ENCODE peak calls at places on chromosomes 5 and 9, in seven cellular contexts. One of them, this sample, is unnamed.

GRCh38 chr5:74625742-74626241 is 14.7 kb downstream of the ENC1 start:
- DNase-seq in BJ: no peak
- DNase-seq in pancreas: no peak
- DNase-seq in cardiac muscle cell: no peak
- DNase-seq in Peyer's patch: no peak
- DNase-seq in astrocyte of the spinal cord: peak
- DNase-seq in transverse colon: no peak
- DNase-seq in this sample: no peak

GRCh38 chr5:142385194-142385593 is 60.4 kb upstream of the SPRY4 start:
- DNase-seq in BJ: peak
- DNase-seq in pancreas: no peak
- DNase-seq in cardiac muscle cell: no peak
- DNase-seq in Peyer's patch: no peak
- DNase-seq in astrocyte of the spinal cord: peak
- DNase-seq in transverse colon: no peak
- DNase-seq in this sample: peak

GRCh38 chr5:7852988-7853387 is 2.1 kb upstream of the CFAP90 start:
- DNase-seq in BJ: no peak
- DNase-seq in pancreas: no peak
- DNase-seq in cardiac muscle cell: no peak
- DNase-seq in Peyer's patch: no peak
- DNase-seq in astrocyte of the spinal cord: no peak
- DNase-seq in transverse colon: no peak
- DNase-seq in this sample: no peak

GRCh38 chr9:3419892-3420291 is 105.9 kb downstream of the RFX3 start:
- DNase-seq in BJ: no peak
- DNase-seq in pancreas: no peak
- DNase-seq in cardiac muscle cell: peak
- DNase-seq in Peyer's patch: no peak
- DNase-seq in astrocyte of the spinal cord: no peak
- DNase-seq in transverse colon: no peak
- DNase-seq in this sample: no peak

GRCh38 chr5:172418847-172419810 is 35.2 kb downstream of the SH3PXD2B start:
- DNase-seq in BJ: no peak
- DNase-seq in pancreas: no peak
- DNase-seq in cardiac muscle cell: no peak
- DNase-seq in Peyer's patch: no peak
- DNase-seq in astrocyte of the spinal cord: no peak
- DNase-seq in transverse colon: no peak
- DNase-seq in this sample: peak

GRCh38 chr9:109014267-109015025 is 1.1 kb upstream of the CTNNAL1 start:
- DNase-seq in BJ: no peak
- DNase-seq in pancreas: no peak
- DNase-seq in cardiac muscle cell: peak
- DNase-seq in Peyer's patch: no peak
- DNase-seq in astrocyte of the spinal cord: peak
- DNase-seq in transverse colon: peak
- DNase-seq in this sample: peak

GRCh38 chr9:97109194-97109811 is 70.4 kb upstream of the CTSV start:
- DNase-seq in BJ: no peak
- DNase-seq in pancreas: peak
- DNase-seq in cardiac muscle cell: peak
- DNase-seq in Peyer's patch: no peak
- DNase-seq in astrocyte of the spinal cord: peak
- DNase-seq in transverse colon: peak
- DNase-seq in this sample: peak

GRCh38 chr5:25500635-25501034 is 855.9 kb upstream of the CDH10 start:
- DNase-seq in BJ: no peak
- DNase-seq in pancreas: no peak
- DNase-seq in cardiac muscle cell: no peak
- DNase-seq in Peyer's patch: no peak
- DNase-seq in astrocyte of the spinal cord: no peak
- DNase-seq in transverse colon: no peak
- DNase-seq in this sample: no peak

GRCh38 chr5:2685651-2686050 is 65.8 kb downstream of the IRX2 start:
- DNase-seq in BJ: no peak
- DNase-seq in pancreas: no peak
- DNase-seq in cardiac muscle cell: no peak
- DNase-seq in Peyer's patch: no peak
- DNase-seq in astrocyte of the spinal cord: peak
- DNase-seq in transverse colon: no peak
- DNase-seq in this sample: no peak

GRCh38 chr9:82036101-82036500 is 47.5 kb downstream of the SPATA31D1 start:
- DNase-seq in BJ: no peak
- DNase-seq in pancreas: no peak
- DNase-seq in cardiac muscle cell: no peak
- DNase-seq in Peyer's patch: no peak
- DNase-seq in astrocyte of the spinal cord: no peak
- DNase-seq in transverse colon: no peak
- DNase-seq in this sample: no peak

GRCh38 chr9:121550569-121551512 is 51.2 kb upstream of the GGTA1 start:
- DNase-seq in BJ: no peak
- DNase-seq in pancreas: peak
- DNase-seq in cardiac muscle cell: peak
- DNase-seq in Peyer's patch: peak
- DNase-seq in astrocyte of the spinal cord: peak
- DNase-seq in transverse colon: peak
- DNase-seq in this sample: peak
- H3K4me3 ChIP-seq in BJ: peak
- H3K4me3 ChIP-seq in pancreas: no peak
- H3K4me3 ChIP-seq in cardiac muscle cell: peak
- H3K4me3 ChIP-seq in Peyer's patch: peak
- H3K4me3 ChIP-seq in astrocyte of the spinal cord: peak
- H3K4me3 ChIP-seq in transverse colon: peak
- H3K4me3 ChIP-seq in this sample: peak

GRCh38 chr5:20570486-20570885 is 582.5 kb upstream of the CDH18 start:
- DNase-seq in BJ: no peak
- DNase-seq in pancreas: no peak
- DNase-seq in cardiac muscle cell: no peak
- DNase-seq in Peyer's patch: no peak
- DNase-seq in astrocyte of the spinal cord: no peak
- DNase-seq in transverse colon: no peak
- DNase-seq in this sample: no peak

GRCh38 chr5:20574576-20574975 is 586.6 kb upstream of the CDH18 start:
- DNase-seq in BJ: no peak
- DNase-seq in pancreas: no peak
- DNase-seq in cardiac muscle cell: no peak
- DNase-seq in Peyer's patch: no peak
- DNase-seq in astrocyte of the spinal cord: no peak
- DNase-seq in transverse colon: no peak
- DNase-seq in this sample: no peak

GRCh38 chr5:20575515-20575914 is 587.5 kb upstream of the CDH18 start:
- DNase-seq in BJ: no peak
- DNase-seq in pancreas: no peak
- DNase-seq in cardiac muscle cell: peak
- DNase-seq in Peyer's patch: no peak
- DNase-seq in astrocyte of the spinal cord: no peak
- DNase-seq in transverse colon: no peak
- DNase-seq in this sample: no peak

DNA sequence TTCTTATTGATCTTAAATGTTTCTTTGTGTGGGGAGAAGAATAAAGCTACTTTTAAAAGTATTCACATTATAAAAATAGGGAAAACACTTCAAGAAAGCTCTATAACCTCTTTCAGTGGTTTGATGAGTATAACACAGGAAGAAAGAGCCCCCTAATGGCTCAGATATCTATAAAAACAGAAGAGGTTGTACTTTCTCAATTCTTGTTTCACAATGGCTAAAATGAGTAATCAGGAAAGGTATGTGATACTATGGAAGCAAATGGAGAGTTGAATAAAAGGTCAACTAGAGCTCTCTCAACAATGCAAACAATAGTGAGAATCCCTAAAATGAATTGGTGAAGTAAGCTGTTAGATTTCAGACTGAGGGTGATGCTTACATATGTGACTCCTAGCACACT is 584.6 kb upstream of the CDH18 start:
- DNase-seq in BJ: no peak
- DNase-seq in pancreas: no peak
- DNase-seq in cardiac muscle cell: no peak
- DNase-seq in Peyer's patch: no peak
- DNase-seq in astrocyte of the spinal cord: peak
- DNase-seq in transverse colon: no peak
- DNase-seq in this sample: peak
- TF ChIP-seq CTCF in BJ: no peak
- TF ChIP-seq CTCF in pancreas: no peak
- TF ChIP-seq CTCF in cardiac muscle cell: peak
- TF ChIP-seq CTCF in Peyer's patch: no peak
- TF ChIP-seq CTCF in astrocyte of the spinal cord: peak
- TF ChIP-seq CTCF in transverse colon: no peak
- TF ChIP-seq CTCF in this sample: no peak

GRCh38 chr9:125968975-125969374 is 221.8 kb downstream of the PBX3 start:
- DNase-seq in BJ: no peak
- DNase-seq in pancreas: no peak
- DNase-seq in cardiac muscle cell: no peak
- DNase-seq in Peyer's patch: no peak
- DNase-seq in astrocyte of the spinal cord: no peak
- DNase-seq in transverse colon: no peak
- DNase-seq in this sample: no peak

GRCh38 chr9:125966959-125967711 is 220.0 kb downstream of the PBX3 start:
- DNase-seq in BJ: no peak
- DNase-seq in pancreas: no peak
- DNase-seq in cardiac muscle cell: no peak
- DNase-seq in Peyer's patch: no peak
- DNase-seq in astrocyte of the spinal cord: no peak
- DNase-seq in transverse colon: no peak
- DNase-seq in this sample: no peak

GRCh38 chr9:125965421-125965820 is 218.2 kb downstream of the PBX3 start:
- DNase-seq in BJ: no peak
- DNase-seq in pancreas: no peak
- DNase-seq in cardiac muscle cell: no peak
- DNase-seq in Peyer's patch: no peak
- DNase-seq in astrocyte of the spinal cord: no peak
- DNase-seq in transverse colon: no peak
- DNase-seq in this sample: peak

GRCh38 chr9:125964702-125965225 is 217.6 kb downstream of the PBX3 start:
- DNase-seq in BJ: no peak
- DNase-seq in pancreas: no peak
- DNase-seq in cardiac muscle cell: no peak
- DNase-seq in Peyer's patch: no peak
- DNase-seq in astrocyte of the spinal cord: no peak
- DNase-seq in transverse colon: no peak
- DNase-seq in this sample: no peak

GRCh38 chr9:125966456-125966855 is 219.3 kb downstream of the PBX3 start:
- DNase-seq in BJ: no peak
- DNase-seq in pancreas: no peak
- DNase-seq in cardiac muscle cell: no peak
- DNase-seq in Peyer's patch: no peak
- DNase-seq in astrocyte of the spinal cord: no peak
- DNase-seq in transverse colon: no peak
- DNase-seq in this sample: no peak
- H3K4me3 ChIP-seq in BJ: no peak
- H3K4me3 ChIP-seq in pancreas: no peak
- H3K4me3 ChIP-seq in cardiac muscle cell: no peak
- H3K4me3 ChIP-seq in Peyer's patch: no peak
- H3K4me3 ChIP-seq in astrocyte of the spinal cord: no peak
- H3K4me3 ChIP-seq in transverse colon: no peak
- H3K4me3 ChIP-seq in this sample: no peak

GRCh38 chr5:137782055-137782454 is 27.9 kb upstream of the HNRNPA0 start:
- DNase-seq in BJ: no peak
- DNase-seq in pancreas: no peak
- DNase-seq in cardiac muscle cell: no peak
- DNase-seq in Peyer's patch: no peak
- DNase-seq in astrocyte of the spinal cord: no peak
- DNase-seq in transverse colon: no peak
- DNase-seq in this sample: no peak

GRCh38 chr5:137778772-137779564 is 24.8 kb upstream of the HNRNPA0 start:
- DNase-seq in BJ: no peak
- DNase-seq in pancreas: no peak
- DNase-seq in cardiac muscle cell: peak
- DNase-seq in Peyer's patch: no peak
- DNase-seq in astrocyte of the spinal cord: peak
- DNase-seq in transverse colon: no peak
- DNase-seq in this sample: peak
- TF ChIP-seq CTCF in BJ: peak
- TF ChIP-seq CTCF in pancreas: peak
- TF ChIP-seq CTCF in cardiac muscle cell: peak
- TF ChIP-seq CTCF in Peyer's patch: peak
- TF ChIP-seq CTCF in astrocyte of the spinal cord: peak
- TF ChIP-seq CTCF in transverse colon: peak
- TF ChIP-seq CTCF in this sample: peak

DNA sequence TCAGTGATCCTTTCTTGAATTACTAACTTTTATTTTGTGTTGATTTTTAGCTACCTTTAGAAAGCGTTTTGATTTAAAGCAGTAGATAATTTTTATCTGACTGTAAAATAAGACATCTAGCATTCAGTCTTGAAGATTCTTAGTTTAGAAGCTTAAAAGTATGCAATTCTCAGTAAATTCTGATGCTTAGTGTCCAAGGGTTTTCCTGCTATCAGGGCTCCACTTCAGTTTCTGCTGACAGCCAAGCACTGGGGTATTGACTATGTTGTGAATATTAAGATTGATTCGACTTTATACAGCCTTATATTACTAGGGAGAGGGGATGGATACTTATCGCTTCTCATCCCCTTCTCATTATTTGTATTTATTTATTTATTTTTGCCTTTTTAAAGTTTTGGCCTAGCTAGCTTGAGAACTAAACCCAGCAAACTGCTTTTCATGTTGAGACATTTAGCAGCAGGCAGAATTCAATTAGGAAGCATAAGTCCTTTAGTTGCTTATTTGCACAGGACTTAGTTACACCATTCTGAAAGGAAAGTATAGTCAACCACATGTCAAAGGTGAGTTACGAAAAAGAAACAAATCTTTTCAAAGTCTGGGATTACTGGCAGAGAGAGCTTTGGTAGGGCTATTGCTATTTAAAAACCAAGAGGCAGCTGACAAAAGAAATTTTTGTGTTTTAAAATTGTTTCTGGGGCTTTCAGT is 2.9 kb downstream of the PBX3 start:
- DNase-seq in BJ: no peak
- DNase-seq in pancreas: no peak
- DNase-seq in cardiac muscle cell: no peak
- DNase-seq in Peyer's patch: no peak
- DNase-seq in astrocyte of the spinal cord: peak
- DNase-seq in transverse colon: no peak
- DNase-seq in this sample: peak
- H3K4me3 ChIP-seq in BJ: no peak
- H3K4me3 ChIP-seq in pancreas: no peak
- H3K4me3 ChIP-seq in cardiac muscle cell: peak
- H3K4me3 ChIP-seq in Peyer's patch: peak
- H3K4me3 ChIP-seq in astrocyte of the spinal cord: peak
- H3K4me3 ChIP-seq in transverse colon: peak
- H3K4me3 ChIP-seq in this sample: peak

GRCh38 chr5:10021248-10021647 is 228.4 kb downstream of the ATPSCKMT start:
- DNase-seq in BJ: no peak
- DNase-seq in pancreas: no peak
- DNase-seq in cardiac muscle cell: no peak
- DNase-seq in Peyer's patch: no peak
- DNase-seq in astrocyte of the spinal cord: no peak
- DNase-seq in transverse colon: no peak
- DNase-seq in this sample: no peak
- TF ChIP-seq CTCF in BJ: no peak
- TF ChIP-seq CTCF in pancreas: no peak
- TF ChIP-seq CTCF in cardiac muscle cell: peak
- TF ChIP-seq CTCF in Peyer's patch: no peak
- TF ChIP-seq CTCF in astrocyte of the spinal cord: no peak
- TF ChIP-seq CTCF in transverse colon: no peak
- TF ChIP-seq CTCF in this sample: peak

This sample was measured in fibroblast of villous mesenchyme.